ENCODE peak calls at places on chromosome 7, in six cellular contexts. One of them, this sample, is unnamed.

GRCh38 chr7:138889982-138890381 is 91.2 kb downstream of the KIAA1549 start:
- DNase-seq in iris pigment epithelial cell: no peak
- DNase-seq in naive thymus-derived CD8-positive, alpha-beta T cell: no peak
- DNase-seq in left kidney: peak; percentile 35
- DNase-seq in tibial artery: no peak
- DNase-seq in NCI-H82: no peak
- DNase-seq in this sample: no peak

GRCh38 chr7:21041666-21042065 is 255.0 kb upstream of the SP8 start:
- DNase-seq in iris pigment epithelial cell: no peak
- DNase-seq in tibial artery: no peak
- DNase-seq in left kidney: peak; percentile 13
- DNase-seq in naive thymus-derived CD8-positive, alpha-beta T cell: no peak
- DNase-seq in NCI-H82: no peak
- DNase-seq in this sample: no peak

GRCh38 chr7:99499356-99499712 is 747 bp downstream of the ZNF394 start:
- DNase-seq in NCI-H82: no peak
- DNase-seq in iris pigment epithelial cell: peak; percentile 17
- DNase-seq in naive thymus-derived CD8-positive, alpha-beta T cell: peak; percentile 25
- DNase-seq in left kidney: no peak
- DNase-seq in tibial artery: no peak
- DNase-seq in this sample: peak; percentile 51

GRCh38 chr7:20381406-20382034 is 50.8 kb downstream of the ITGB8 start:
- DNase-seq in naive thymus-derived CD8-positive, alpha-beta T cell: no peak
- DNase-seq in NCI-H82: no peak
- DNase-seq in tibial artery: no peak
- DNase-seq in iris pigment epithelial cell: no peak
- DNase-seq in left kidney: no peak
- DNase-seq in this sample: no peak

GRCh38 chr7:3063016-3063753 is 19.5 kb upstream of the CARD11 start:
- DNase-seq in iris pigment epithelial cell: no peak
- DNase-seq in NCI-H82: no peak
- DNase-seq in naive thymus-derived CD8-positive, alpha-beta T cell: peak; percentile 46
- DNase-seq in left kidney: no peak
- DNase-seq in tibial artery: no peak
- DNase-seq in this sample: peak; percentile 73

GRCh38 chr7:43535031-43535451 is 47.9 kb upstream of the STK17A start:
- DNase-seq in NCI-H82: no peak
- DNase-seq in tibial artery: no peak
- DNase-seq in iris pigment epithelial cell: peak; percentile 90
- DNase-seq in left kidney: no peak
- DNase-seq in naive thymus-derived CD8-positive, alpha-beta T cell: no peak
- DNase-seq in this sample: no peak

GRCh38 chr7:66970310-66970709 is 25.1 kb downstream of the SBDS start:
- DNase-seq in iris pigment epithelial cell: no peak
- DNase-seq in left kidney: no peak
- DNase-seq in tibial artery: no peak
- DNase-seq in naive thymus-derived CD8-positive, alpha-beta T cell: no peak
- DNase-seq in NCI-H82: no peak
- DNase-seq in this sample: no peak

GRCh38 chr7:157863906-157864810 is 527.4 kb downstream of the DNAJB6 start:
- DNase-seq in iris pigment epithelial cell: no peak
- DNase-seq in tibial artery: no peak
- DNase-seq in naive thymus-derived CD8-positive, alpha-beta T cell: no peak
- DNase-seq in NCI-H82: no peak
- DNase-seq in left kidney: no peak
- DNase-seq in this sample: no peak

GRCh38 chr7:98217623-98218582 is 6.7 kb downstream of the BHLHA15 start:
- DNase-seq in tibial artery: no peak
- DNase-seq in left kidney: peak; percentile 37
- DNase-seq in NCI-H82: no peak
- DNase-seq in iris pigment epithelial cell: no peak
- DNase-seq in naive thymus-derived CD8-positive, alpha-beta T cell: no peak
- DNase-seq in this sample: no peak

GRCh38 chr7:6438427-6438826 is 9.3 kb downstream of the DAGLB start:
- DNase-seq in left kidney: no peak
- DNase-seq in iris pigment epithelial cell: no peak
- DNase-seq in naive thymus-derived CD8-positive, alpha-beta T cell: no peak
- DNase-seq in NCI-H82: no peak
- DNase-seq in tibial artery: no peak
- DNase-seq in this sample: no peak

GRCh38 chr7:44914992-44915607 is 29.8 kb upstream of the PURB start:
- DNase-seq in tibial artery: no peak
- DNase-seq in left kidney: peak; percentile 34
- DNase-seq in NCI-H82: no peak
- DNase-seq in naive thymus-derived CD8-positive, alpha-beta T cell: peak; percentile 6
- DNase-seq in iris pigment epithelial cell: no peak
- DNase-seq in this sample: peak; percentile 80

GRCh38 chr7:66907731-66908130 is 13.3 kb upstream of the TMEM248 start:
- DNase-seq in left kidney: no peak
- DNase-seq in iris pigment epithelial cell: no peak
- DNase-seq in naive thymus-derived CD8-positive, alpha-beta T cell: no peak
- DNase-seq in NCI-H82: no peak
- DNase-seq in tibial artery: no peak
- DNase-seq in this sample: no peak

GRCh38 chr7:98399903-98400537 is 870 bp downstream of the BAIAP2L1 start:
- DNase-seq in NCI-H82: peak; percentile 29
- DNase-seq in left kidney: peak; percentile 80
- DNase-seq in tibial artery: no peak
- DNase-seq in iris pigment epithelial cell: peak; percentile 7
- DNase-seq in naive thymus-derived CD8-positive, alpha-beta T cell: no peak
- DNase-seq in this sample: peak; percentile 51

GRCh38 chr7:36819639-36820038 is 95.3 kb upstream of the AOAH start:
- DNase-seq in iris pigment epithelial cell: no peak
- DNase-seq in NCI-H82: no peak
- DNase-seq in left kidney: no peak
- DNase-seq in naive thymus-derived CD8-positive, alpha-beta T cell: no peak
- DNase-seq in tibial artery: no peak
- DNase-seq in this sample: no peak

GRCh38 chr7:55071411-55072188 is 52.8 kb downstream of the EGFR start:
- DNase-seq in naive thymus-derived CD8-positive, alpha-beta T cell: no peak
- DNase-seq in left kidney: no peak
- DNase-seq in tibial artery: no peak
- DNase-seq in NCI-H82: no peak
- DNase-seq in iris pigment epithelial cell: no peak
- DNase-seq in this sample: no peak

GRCh38 chr7:157412021-157412443 is 75.2 kb downstream of the DNAJB6 start:
- DNase-seq in NCI-H82: no peak
- DNase-seq in left kidney: no peak
- DNase-seq in naive thymus-derived CD8-positive, alpha-beta T cell: no peak
- DNase-seq in iris pigment epithelial cell: peak; percentile 91
- DNase-seq in tibial artery: no peak
- DNase-seq in this sample: no peak

GRCh38 chr7:56105508-56105907 is 768 bp downstream of the CHCHD2 start:
- DNase-seq in left kidney: peak; percentile 66
- DNase-seq in NCI-H82: peak; percentile 41
- DNase-seq in tibial artery: no peak
- DNase-seq in naive thymus-derived CD8-positive, alpha-beta T cell: peak; percentile 29
- DNase-seq in iris pigment epithelial cell: peak; percentile 89
- DNase-seq in this sample: no peak

GRCh38 chr7:155543926-155544325 is 2.4 kb downstream of the CNPY1 start:
- DNase-seq in left kidney: no peak
- DNase-seq in tibial artery: no peak
- DNase-seq in naive thymus-derived CD8-positive, alpha-beta T cell: no peak
- DNase-seq in iris pigment epithelial cell: no peak
- DNase-seq in NCI-H82: no peak
- DNase-seq in this sample: no peak

GRCh38 chr7:127632276-127632910 is 14.5 kb upstream of the PAX4 start:
- DNase-seq in left kidney: no peak
- DNase-seq in iris pigment epithelial cell: peak; percentile 36
- DNase-seq in naive thymus-derived CD8-positive, alpha-beta T cell: no peak
- DNase-seq in NCI-H82: no peak
- DNase-seq in tibial artery: no peak
- DNase-seq in this sample: no peak

This sample was measured in GM13976.